ENCODE peak calls at places on chromosomes 5 and 9, in five cellular contexts. One of them, this sample, is unnamed.

GRCh38 chr5:92560698-92561361 is 1020.2 kb downstream of the NR2F1-AS1 start:
- DNase-seq in tibial artery: no peak
- DNase-seq in T-helper 1 cell: no peak
- DNase-seq in left lobe of liver: no peak
- DNase-seq in NCI-H748 treated with DMSO at 0.1 percent for 48 hours: no peak
- DNase-seq in this sample: no peak

GRCh38 chr5:109191153-109191558 is 218.6 kb downstream of the PJA2 start:
- DNase-seq in tibial artery: peak
- DNase-seq in T-helper 1 cell: peak
- DNase-seq in left lobe of liver: no peak
- DNase-seq in NCI-H748 treated with DMSO at 0.1 percent for 48 hours: no peak
- DNase-seq in this sample: no peak

GRCh38 chr9:92180669-92181181 is 65.5 kb upstream of the SPTLC1 start:
- DNase-seq in tibial artery: no peak
- DNase-seq in T-helper 1 cell: no peak
- DNase-seq in left lobe of liver: no peak
- DNase-seq in NCI-H748 treated with DMSO at 0.1 percent for 48 hours: no peak
- DNase-seq in this sample: peak

GRCh38 chr5:45383985-45384384 is 312.2 kb downstream of the HCN1 start:
- DNase-seq in tibial artery: no peak
- DNase-seq in T-helper 1 cell: no peak
- DNase-seq in left lobe of liver: no peak
- DNase-seq in NCI-H748 treated with DMSO at 0.1 percent for 48 hours: no peak
- DNase-seq in this sample: no peak

GRCh38 chr5:42970636-42971559 is 69.2 kb downstream of the ANXA2R start:
- DNase-seq in tibial artery: no peak
- DNase-seq in T-helper 1 cell: no peak
- DNase-seq in left lobe of liver: no peak
- DNase-seq in NCI-H748 treated with DMSO at 0.1 percent for 48 hours: no peak
- DNase-seq in this sample: no peak

GRCh38 chr5:138334867-138335447 is 3.1 kb upstream of the FAM53C start:
- DNase-seq in tibial artery: no peak
- DNase-seq in T-helper 1 cell: no peak
- DNase-seq in left lobe of liver: no peak
- DNase-seq in NCI-H748 treated with DMSO at 0.1 percent for 48 hours: no peak
- DNase-seq in this sample: no peak

GRCh38 chr9:130914417-130915095 is 17.9 kb upstream of the QRFP start:
- DNase-seq in tibial artery: no peak
- DNase-seq in T-helper 1 cell: no peak
- DNase-seq in left lobe of liver: no peak
- DNase-seq in NCI-H748 treated with DMSO at 0.1 percent for 48 hours: no peak
- DNase-seq in this sample: no peak

GRCh38 chr5:78649816-78650561 is 1.4 kb upstream of the LHFPL2 start:
- DNase-seq in tibial artery: no peak
- DNase-seq in T-helper 1 cell: no peak
- DNase-seq in left lobe of liver: no peak
- DNase-seq in NCI-H748 treated with DMSO at 0.1 percent for 48 hours: no peak
- DNase-seq in this sample: no peak

GRCh38 chr5:150498501-150498900 is 9.4 kb upstream of the NDST1 start:
- DNase-seq in tibial artery: no peak
- DNase-seq in T-helper 1 cell: no peak
- DNase-seq in left lobe of liver: no peak
- DNase-seq in NCI-H748 treated with DMSO at 0.1 percent for 48 hours: no peak
- DNase-seq in this sample: no peak

GRCh38 chr5:168528521-168529360 is at the start of gene FBLL1:
- DNase-seq in tibial artery: no peak
- DNase-seq in T-helper 1 cell: peak
- DNase-seq in left lobe of liver: no peak
- DNase-seq in NCI-H748 treated with DMSO at 0.1 percent for 48 hours: peak
- DNase-seq in this sample: peak

GRCh38 chr9:111399772-111400563 is 69.9 kb upstream of the OR2K2 start:
- DNase-seq in tibial artery: no peak
- DNase-seq in T-helper 1 cell: peak
- DNase-seq in left lobe of liver: peak
- DNase-seq in NCI-H748 treated with DMSO at 0.1 percent for 48 hours: peak
- DNase-seq in this sample: peak

GRCh38 chr9:14170973-14171596 is 142.9 kb downstream of the NFIB start:
- DNase-seq in tibial artery: no peak
- DNase-seq in T-helper 1 cell: no peak
- DNase-seq in left lobe of liver: no peak
- DNase-seq in NCI-H748 treated with DMSO at 0.1 percent for 48 hours: no peak
- DNase-seq in this sample: no peak

GRCh38 chr5:132389453-132390286 is 20.2 kb downstream of the SLC22A5 start:
- DNase-seq in tibial artery: peak
- DNase-seq in T-helper 1 cell: peak
- DNase-seq in left lobe of liver: no peak
- DNase-seq in NCI-H748 treated with DMSO at 0.1 percent for 48 hours: no peak
- DNase-seq in this sample: peak

GRCh38 chr9:99457406-99457805 is 235.3 kb downstream of the SEC61B start:
- DNase-seq in tibial artery: no peak
- DNase-seq in T-helper 1 cell: no peak
- DNase-seq in left lobe of liver: no peak
- DNase-seq in NCI-H748 treated with DMSO at 0.1 percent for 48 hours: no peak
- DNase-seq in this sample: no peak

GRCh38 chr5:174235226-174235992 is 189.9 kb downstream of the NSG2 start:
- DNase-seq in tibial artery: no peak
- DNase-seq in T-helper 1 cell: no peak
- DNase-seq in left lobe of liver: no peak
- DNase-seq in NCI-H748 treated with DMSO at 0.1 percent for 48 hours: no peak
- DNase-seq in this sample: no peak

GRCh38 chr5:72281764-72282499 is 38.1 kb downstream of the MRPS27 start:
- DNase-seq in tibial artery: no peak
- DNase-seq in T-helper 1 cell: no peak
- DNase-seq in left lobe of liver: no peak
- DNase-seq in NCI-H748 treated with DMSO at 0.1 percent for 48 hours: no peak
- DNase-seq in this sample: no peak

GRCh38 chr9:128068656-128069221 is 707 bp downstream of the SLC25A25 start:
- DNase-seq in tibial artery: no peak
- DNase-seq in T-helper 1 cell: no peak
- DNase-seq in left lobe of liver: peak
- DNase-seq in NCI-H748 treated with DMSO at 0.1 percent for 48 hours: no peak
- DNase-seq in this sample: peak

GRCh38 chr5:14025566-14026276 is 81.2 kb upstream of the DNAH5 start:
- DNase-seq in tibial artery: no peak
- DNase-seq in T-helper 1 cell: no peak
- DNase-seq in left lobe of liver: no peak
- DNase-seq in NCI-H748 treated with DMSO at 0.1 percent for 48 hours: no peak
- DNase-seq in this sample: no peak

GRCh38 chr9:122526602-122527001 is 491 bp downstream of the OR1N1 start:
- DNase-seq in tibial artery: no peak
- DNase-seq in T-helper 1 cell: no peak
- DNase-seq in left lobe of liver: no peak
- DNase-seq in NCI-H748 treated with DMSO at 0.1 percent for 48 hours: no peak
- DNase-seq in this sample: no peak

GRCh38 chr5:139797856-139798510 is 2.4 kb downstream of the PSD2 start:
- DNase-seq in tibial artery: no peak
- DNase-seq in T-helper 1 cell: no peak
- DNase-seq in left lobe of liver: no peak
- DNase-seq in NCI-H748 treated with DMSO at 0.1 percent for 48 hours: no peak
- DNase-seq in this sample: no peak

GRCh38 chr5:178361657-178362445 is 129.2 kb upstream of the PHYKPL start:
- DNase-seq in tibial artery: no peak
- DNase-seq in T-helper 1 cell: no peak
- DNase-seq in left lobe of liver: no peak
- DNase-seq in NCI-H748 treated with DMSO at 0.1 percent for 48 hours: no peak
- DNase-seq in this sample: no peak

GRCh38 chr9:120043448-120043847 is 536.5 kb downstream of the CDK5RAP2 start:
- DNase-seq in tibial artery: no peak
- DNase-seq in T-helper 1 cell: no peak
- DNase-seq in left lobe of liver: no peak
- DNase-seq in NCI-H748 treated with DMSO at 0.1 percent for 48 hours: no peak
- DNase-seq in this sample: peak

GRCh38 chr5:181223729-181224389 is 778 bp downstream of the TRIM41 start:
- DNase-seq in tibial artery: peak
- DNase-seq in T-helper 1 cell: no peak
- DNase-seq in left lobe of liver: no peak
- DNase-seq in NCI-H748 treated with DMSO at 0.1 percent for 48 hours: no peak
- DNase-seq in this sample: peak

This sample was measured in SJCRH30.